ENCODE peak calls at places on chromosomes 5 and 9, in ten cellular contexts. N is stimulated activated CD4-positive, alpha-beta T cell treated with anti-CD3 and anti-CD28 coated beads, Interleukin-4, amount 100 ng/mL, for 48 hours; Y is aorta; E is OCI-M1; G is B cell; B is NCI-H1092 treated with DMSO at 0.1 percent for 48 hours; J is Kasumi-1; O is activated CD4-positive, alpha-beta T cell treated with anti-CD3 and anti-CD28 coated beads for 36 hours; D is posterior cingulate gyrus; L is HTR-8/SVneo. Q is an unnamed sample.

GRCh38 chr5:62214701-62215100 is 91.3 kb upstream of the KIF2A start:
- DNase-seq in N (no peak), Y (no peak), E (no peak), G (no peak), B (no peak), J (no peak), O (no peak), D (no peak), L (no peak), Q (no peak)

GRCh38 chr9:113463418-113464285 is at the start of gene RGS3:
- DNase-seq in N (no peak), Y (peak), E (no peak), G (no peak), B (peak), J (no peak), O (no peak), D (peak), L (peak), Q (no peak)

GRCh38 chr5:151345187-151345807 is 2.1 kb downstream of the SLC36A2 start:
- DNase-seq in N (no peak), Y (no peak), E (no peak), G (no peak), B (no peak), J (no peak), O (no peak), D (no peak), L (no peak), Q (no peak)

GRCh38 chr9:70093944-70094343 is 50.3 kb downstream of the MAMDC2 start:
- DNase-seq in N (no peak), Y (no peak), E (no peak), G (no peak), B (no peak), J (no peak), O (no peak), D (no peak), L (no peak), Q (no peak)

GRCh38 chr9:89940625-89941024 is 335.8 kb downstream of the GADD45G start:
- DNase-seq in N (no peak), Y (no peak), E (no peak), G (no peak), B (no peak), J (no peak), O (no peak), D (no peak), L (no peak), Q (no peak)

GRCh38 chr9:33187519-33188218 is 20.5 kb upstream of the B4GALT1 start:
- DNase-seq in N (no peak), Y (peak), E (no peak), G (no peak), B (peak), J (no peak), O (no peak), D (no peak), L (no peak), Q (no peak)

GRCh38 chr9:19378154-19378553 is 1.9 kb downstream of the RPS6 start:
- DNase-seq in N (no peak), Y (no peak), E (no peak), G (no peak), B (no peak), J (no peak), O (no peak), D (no peak), L (no peak), Q (no peak)

GRCh38 chr5:134392301-134392700 is 19.4 kb downstream of the CDKN2AIPNL start:
- DNase-seq in N (no peak), Y (no peak), E (no peak), G (no peak), B (no peak), J (no peak), O (no peak), D (no peak), L (no peak), Q (no peak)

GRCh38 chr9:137422668-137423000 is 328 bp downstream of the EXD3 start:
- DNase-seq in N (peak), Y (peak), E (peak), G (no peak), B (no peak), J (no peak), O (peak), D (peak), L (no peak), Q (no peak)

GRCh38 chr5:80654054-80654390 is 430 bp upstream of the MSH3 start:
- DNase-seq in N (peak), Y (no peak), E (peak), G (no peak), B (no peak), J (peak), O (peak), D (no peak), L (peak), Q (peak)

GRCh38 chr9:136470792-136471469 is 11.9 kb downstream of the SEC16A start:
- DNase-seq in N (no peak), Y (no peak), E (no peak), G (no peak), B (no peak), J (no peak), O (no peak), D (no peak), L (no peak), Q (no peak)

GRCh38 chr5:78377056-78377717 is 16.8 kb downstream of the SCAMP1 start:
- DNase-seq in N (no peak), Y (no peak), E (no peak), G (no peak), B (no peak), J (no peak), O (no peak), D (no peak), L (no peak), Q (no peak)

GRCh38 chr9:90556897-90557296 is 85.7 kb downstream of the DIRAS2 start:
- DNase-seq in N (no peak), Y (no peak), E (no peak), G (no peak), B (no peak), J (no peak), O (no peak), D (no peak), L (no peak), Q (no peak)

Q was measured in KBM-7.